ENCODE peak calls at places on chromosomes 1 and 21, in seven cellular contexts. I is IMR-90, L is mesenchymal stem cell, S is H1, D is mesendoderm, V is H9, E is trophoblast cell. C is an unnamed sample.

GRCh38 chr1:42035205-42035829 is 116.6 kb upstream of the HIVEP3 start:
- DNase-seq in V (peak), D (peak), E (peak), I (peak), S (peak), L (peak), C (peak)

GRCh38 chr1:10656431-10656830 is 140.0 kb downstream of the CASZ1 start:
- DNase-seq in E (no peak), S (no peak), D (no peak), V (no peak), L (no peak), I (no peak), C (no peak)

GRCh38 chr1:25564777-25565176 is 21.4 kb downstream of the LDLRAP1 start:
- DNase-seq in L (no peak), V (no peak), D (no peak), S (no peak), I (no peak), E (no peak), C (no peak)

GRCh38 chr1:215971793-215972441 is 404.8 kb downstream of the KCTD3 start:
- DNase-seq in E (no peak), D (peak), V (no peak), S (no peak), I (no peak), L (no peak), C (no peak)

GRCh38 chr1:220487297-220487820 is 40.6 kb upstream of the MARK1 start:
- DNase-seq in I (peak), L (peak), D (peak), V (no peak), S (no peak), E (peak), C (peak)

GRCh38 chr1:46301406-46302090 is 1.9 kb downstream of the LRRC41 start:
- DNase-seq in D (peak), V (peak), S (no peak), L (peak), I (peak), E (no peak), C (peak)

GRCh38 chr1:182122855-182123254 is 61.3 kb upstream of the ZNF648 start:
- DNase-seq in D (no peak), L (no peak), I (no peak), E (peak), V (no peak), S (no peak), C (no peak)

GRCh38 chr1:24117722-24118409 is 5.9 kb upstream of the MYOM3 start:
- DNase-seq in S (no peak), D (no peak), V (no peak), I (peak), E (peak), L (no peak), C (no peak)

GRCh38 chr1:87051965-87052364 is 137.5 kb downstream of the HS2ST1 start:
- DNase-seq in S (no peak), D (no peak), E (no peak), L (no peak), V (no peak), I (no peak), C (no peak)

GRCh38 chr1:211323156-211324063 is 3.2 kb upstream of the TRAF5 start:
- DNase-seq in V (peak), D (peak), I (peak), S (no peak), L (peak), E (peak), C (peak)

GRCh38 chr1:23777979-23778814 is at the start of gene PITHD1:
- DNase-seq in L (peak), I (peak), E (peak), V (peak), D (peak), S (no peak), C (peak)

GRCh38 chr1:89800022-89800655 is 20.7 kb upstream of the LRRC8D start:
- DNase-seq in V (no peak), S (no peak), E (no peak), I (no peak), L (no peak), D (no peak), C (no peak)
- H3K18ac ChIP-seq in V (no peak), S (no peak), E (no peak), I (no peak), L (no peak), D (no peak), C (peak)

DNA sequence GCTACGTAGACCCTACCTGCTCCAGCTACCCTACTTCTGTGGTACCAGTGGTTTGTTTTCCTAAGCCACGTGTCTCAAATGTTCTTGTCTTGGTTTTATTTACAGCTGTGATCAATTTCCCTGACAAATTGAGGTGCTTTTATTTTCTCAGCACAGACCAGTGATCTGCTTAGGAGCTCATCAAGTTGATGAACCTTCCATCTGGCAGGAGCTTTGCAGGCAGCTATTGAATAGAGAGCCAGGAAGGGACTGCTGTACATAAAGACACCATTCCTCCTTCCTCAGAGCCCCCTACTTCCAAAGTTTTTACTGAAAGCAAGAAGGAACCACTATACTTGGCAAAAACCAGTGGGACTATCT is 7.5 kb downstream of the GNAT2 start:
- DNase-seq in I (no peak), V (no peak), L (no peak), S (no peak), E (no peak), D (no peak), C (no peak)
- H3K18ac ChIP-seq in I (no peak), V (no peak), L (no peak), S (no peak), E (no peak), D (no peak), C (no peak)

GRCh38 chr21:31331231-31331630 is 12.8 kb downstream of the TIAM1 start:
- DNase-seq in S (no peak), I (no peak), V (no peak), E (peak), L (no peak), D (no peak), C (no peak)
- H3K18ac ChIP-seq in S (no peak), I (no peak), V (no peak), E (no peak), L (no peak), D (no peak), C (no peak)

GRCh38 chr1:26690157-26690556 is 5.7 kb upstream of the ARID1A start:
- DNase-seq in D (no peak), I (no peak), E (no peak), S (no peak), L (no peak), V (no peak), C (no peak)
- H3K18ac ChIP-seq in D (no peak), I (no peak), E (no peak), S (no peak), L (no peak), V (no peak), C (no peak)

DNA sequence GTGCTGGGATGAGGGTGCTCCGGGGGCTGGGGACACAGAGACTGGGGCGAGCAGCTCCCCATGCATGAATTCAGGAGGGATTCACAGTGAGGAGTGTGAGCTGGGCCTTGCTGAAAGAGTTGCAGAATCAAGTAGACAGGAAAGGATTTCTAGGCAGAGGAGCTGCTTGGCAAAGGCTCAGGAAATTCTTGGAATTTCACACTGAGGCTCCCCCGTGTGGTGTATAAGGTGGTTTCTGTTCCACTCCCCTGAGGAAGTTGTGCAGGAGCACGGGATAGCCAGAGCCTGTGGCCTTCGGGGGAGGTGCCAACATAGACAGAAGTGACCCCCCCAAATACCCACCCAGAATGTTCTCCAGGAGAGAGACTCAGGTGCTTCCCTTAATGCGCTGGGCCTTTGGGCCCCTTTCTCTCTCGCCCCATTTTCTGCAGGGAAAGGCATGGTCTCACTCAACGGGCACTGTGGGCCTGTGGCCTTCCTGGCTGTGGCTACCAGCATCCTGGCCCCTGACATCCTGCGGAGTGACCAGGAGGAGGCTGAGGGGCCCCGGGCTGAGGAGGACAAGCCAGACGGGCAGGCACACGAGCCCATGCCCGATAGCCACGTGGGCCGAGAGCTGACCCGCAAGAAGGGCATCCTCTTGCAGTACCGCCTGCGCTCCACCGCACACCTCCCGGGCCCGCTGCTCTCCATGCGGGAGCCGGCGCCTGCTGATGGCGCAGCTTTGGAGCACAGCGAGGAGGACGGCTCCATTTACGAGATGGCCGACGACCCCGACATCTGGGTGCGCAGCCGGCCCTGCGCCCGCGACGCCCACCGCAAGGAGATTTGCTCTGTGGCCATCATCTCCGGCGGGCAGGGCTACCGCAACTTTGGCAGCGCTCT is 58.5 kb upstream of the ACTL8 start:
- DNase-seq in D (peak), S (peak), L (peak), V (peak), E (peak), I (peak), C (no peak)
- H3K18ac ChIP-seq in D (no peak), S (no peak), L (no peak), V (no peak), E (no peak), I (no peak), C (peak)

GRCh38 chr1:33529957-33530356 is 57.5 kb downstream of the ZSCAN20 start:
- DNase-seq in L (no peak), V (no peak), D (no peak), E (no peak), S (no peak), I (no peak), C (no peak)
- H3K18ac ChIP-seq in L (no peak), V (no peak), D (no peak), E (no peak), S (no peak), I (no peak), C (no peak)

GRCh38 chr1:107618539-107618938 is 346.4 kb downstream of the VAV3 start:
- DNase-seq in I (no peak), L (no peak), V (no peak), D (no peak), E (no peak), S (no peak), C (no peak)
- H3K18ac ChIP-seq in I (no peak), L (no peak), V (no peak), D (no peak), E (no peak), S (no peak), C (no peak)

GRCh38 chr1:165570078-165570477 is 26.3 kb downstream of the LRRC52 start:
- DNase-seq in E (no peak), I (no peak), L (no peak), D (no peak), V (no peak), S (no peak), C (no peak)
- H3K18ac ChIP-seq in E (no peak), I (no peak), L (no peak), D (no peak), V (no peak), S (no peak), C (no peak)

GRCh38 chr1:110511436-110511835 is 7.5 kb downstream of the KCNA10 start:
- DNase-seq in I (no peak), S (no peak), E (no peak), L (no peak), V (no peak), D (no peak), C (no peak)
- H3K18ac ChIP-seq in I (no peak), S (no peak), E (no peak), L (no peak), V (no peak), D (no peak), C (no peak)

GRCh38 chr1:40810915-40811314 is 27.3 kb downstream of the KCNQ4 start:
- DNase-seq in L (no peak), S (no peak), I (no peak), D (no peak), V (no peak), E (no peak), C (no peak)

GRCh38 chr1:40806240-40806639 is 22.7 kb downstream of the KCNQ4 start:
- DNase-seq in I (no peak), L (no peak), S (no peak), E (no peak), D (no peak), V (no peak), C (no peak)

GRCh38 chr1:40808444-40808843 is 24.9 kb downstream of the KCNQ4 start:
- DNase-seq in D (no peak), V (no peak), E (no peak), I (no peak), L (no peak), S (no peak), C (no peak)

GRCh38 chr1:40806724-40807675 is 23.4 kb downstream of the KCNQ4 start:
- DNase-seq in S (no peak), D (no peak), L (no peak), V (peak), E (peak), I (no peak), C (no peak)

DNA sequence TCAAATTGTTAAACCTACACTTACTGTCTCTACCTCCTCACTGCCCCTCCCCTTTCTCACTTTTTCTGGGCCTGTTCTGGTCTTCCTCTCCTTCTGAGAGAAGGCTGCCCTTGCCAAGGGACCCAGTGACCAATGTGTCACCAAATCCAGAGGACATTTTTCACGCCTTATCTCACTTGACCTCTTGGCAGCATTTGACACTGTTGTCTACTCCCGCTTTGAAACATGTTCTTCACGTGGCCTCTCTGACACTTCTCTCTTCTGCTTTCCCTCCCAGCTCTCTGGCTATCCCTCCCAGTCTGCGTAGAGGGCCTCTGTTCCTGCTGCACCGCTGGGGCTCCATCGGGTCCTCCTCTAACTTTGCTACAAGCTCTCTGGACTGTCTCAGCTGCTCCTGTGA is 25.3 kb downstream of the KCNQ4 start:
- DNase-seq in V (no peak), L (no peak), E (no peak), I (no peak), D (no peak), S (no peak), C (no peak)
- H3K18ac ChIP-seq in V (no peak), L (no peak), E (no peak), I (no peak), D (no peak), S (no peak), C (no peak)

C was measured in neuronal stem cell.